ENCODE peak calls at places on chromosomes 16 and 17, in nine cellular contexts. S is NT2/D1, C is kidney epithelial cell, I is upper lobe of right lung, F is thoracic aorta, W is pancreas, Z is mucosa of descending colon, X is BJ, A is HAP-1. T is an unnamed sample. For H3K36me3, the result is how much of the 10 kb centered on the place peaks cover.

GRCh38 chr16:70253291-70254094 is 1.8 kb upstream of the EXOSC6 start:
- DNase-seq in Z (no peak), W (no peak), C (no peak), X (no peak), A (peak), S (peak), F (no peak), I (no peak), T (no peak)

GRCh38 chr16:68396481-68396880 is 51.8 kb downstream of the SMPD3 start:
- DNase-seq in S (no peak), I (no peak), F (no peak), Z (peak), X (no peak), C (no peak), A (peak), W (peak), T (no peak)

GRCh38 chr17:80270836-80271235 is 10.2 kb downstream of the RNF213 start:
- DNase-seq in S (peak), F (no peak), A (peak), C (no peak), Z (no peak), I (no peak), X (no peak), W (no peak), T (no peak)

GRCh38 chr17:59838196-59838911 is 54.4 kb downstream of the TUBD1 start:
- DNase-seq in W (no peak), I (no peak), C (no peak), A (peak), F (no peak), S (no peak), Z (no peak), X (no peak), T (no peak)

GRCh38 chr16:15055141-15056053 is 477 bp downstream of the NTAN1 start:
- DNase-seq in X (no peak), A (peak), W (peak), I (no peak), F (no peak), S (peak), Z (no peak), C (no peak), T (peak)

GRCh38 chr17:49832840-49833599 is 14.8 kb downstream of the TAC4 start:
- DNase-seq in X (no peak), F (no peak), Z (no peak), S (no peak), I (no peak), A (no peak), W (no peak), C (no peak), T (no peak)

GRCh38 chr16:17468611-17469010 is 2.1 kb downstream of the XYLT1 start:
- DNase-seq in W (no peak), I (no peak), F (no peak), S (no peak), A (no peak), X (no peak), Z (no peak), C (no peak), T (no peak)

GRCh38 chr16:25141648-25142047 is 30.1 kb downstream of the LCMT1 start:
- DNase-seq in Z (no peak), A (no peak), S (no peak), W (no peak), C (no peak), F (no peak), X (no peak), I (no peak), T (no peak)

GRCh38 chr16:57959121-57959520 is 11.8 kb downstream of the CNGB1 start:
- DNase-seq in S (no peak), C (no peak), X (no peak), I (no peak), A (no peak), F (no peak), Z (no peak), W (no peak), T (no peak)

GRCh38 chr16:50040028-50040427 is 15.0 kb downstream of the CNEP1R1 start:
- DNase-seq in Z (no peak), F (no peak), A (no peak), W (no peak), X (no peak), C (no peak), S (no peak), I (no peak), T (no peak)

GRCh38 chr16:1132431-1132830 is 20.5 kb upstream of the CACNA1H start:
- DNase-seq in S (no peak), Z (no peak), W (no peak), C (no peak), F (no peak), A (no peak), I (no peak), X (no peak), T (no peak)

GRCh38 chr17:48795444-48796162 is 21.4 kb downstream of the TTLL6 start:
- DNase-seq in F (no peak), A (no peak), X (peak), I (no peak), Z (no peak), S (no peak), W (peak), C (peak), T (no peak)

GRCh38 chr17:79201536-79202227 is 127.1 kb downstream of the ENGASE start:
- DNase-seq in I (no peak), Z (no peak), A (no peak), S (no peak), C (no peak), F (no peak), W (no peak), X (no peak), T (no peak)

GRCh38 chr16:71900336-71900735 is 5.0 kb downstream of the IST1 start:
- DNase-seq in W (no peak), F (no peak), X (no peak), C (no peak), S (no peak), Z (no peak), I (no peak), A (no peak), T (no peak)

DNA sequence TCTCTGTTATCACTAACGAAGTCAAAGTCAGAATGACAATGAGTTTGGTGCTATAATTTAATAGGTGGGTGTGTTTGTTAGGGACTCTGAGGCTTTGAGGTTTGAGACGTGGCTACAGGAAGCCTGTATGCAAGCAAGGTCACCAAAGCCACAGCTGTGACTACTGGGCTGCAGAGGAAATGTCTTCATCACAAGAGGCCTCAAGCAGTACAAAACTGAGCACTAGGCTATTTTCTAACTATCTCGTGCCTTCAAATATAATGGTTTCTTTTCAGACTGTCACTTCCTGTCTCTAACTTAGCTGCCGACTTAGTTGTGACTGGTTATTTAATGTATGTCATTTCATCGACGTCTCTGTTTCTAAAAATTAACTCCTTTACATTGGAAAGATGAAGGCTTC is 141.2 kb downstream of the AATF start:
- DNase-seq in X (no peak), F (no peak), C (no peak), S (no peak), W (no peak), I (no peak), Z (no peak), A (no peak), T (no peak)
- H3K36me3 ChIP-seq in X (under half), F (under half), C (under half), S (half or more), W (under half), I (half or more), Z (under half), A (half or more), T (under half)

GRCh38 chr17:82153295-82153691 is 55.3 kb upstream of the FASN start:
- DNase-seq in S (no peak), Z (no peak), I (no peak), W (no peak), X (no peak), A (no peak), C (no peak), F (no peak), T (no peak)
- H3K36me3 ChIP-seq in S (half or more), Z (under half), I (under half), W (under half), X (under half), A (under half), C (under half), F (under half), T (under half)

DNA sequence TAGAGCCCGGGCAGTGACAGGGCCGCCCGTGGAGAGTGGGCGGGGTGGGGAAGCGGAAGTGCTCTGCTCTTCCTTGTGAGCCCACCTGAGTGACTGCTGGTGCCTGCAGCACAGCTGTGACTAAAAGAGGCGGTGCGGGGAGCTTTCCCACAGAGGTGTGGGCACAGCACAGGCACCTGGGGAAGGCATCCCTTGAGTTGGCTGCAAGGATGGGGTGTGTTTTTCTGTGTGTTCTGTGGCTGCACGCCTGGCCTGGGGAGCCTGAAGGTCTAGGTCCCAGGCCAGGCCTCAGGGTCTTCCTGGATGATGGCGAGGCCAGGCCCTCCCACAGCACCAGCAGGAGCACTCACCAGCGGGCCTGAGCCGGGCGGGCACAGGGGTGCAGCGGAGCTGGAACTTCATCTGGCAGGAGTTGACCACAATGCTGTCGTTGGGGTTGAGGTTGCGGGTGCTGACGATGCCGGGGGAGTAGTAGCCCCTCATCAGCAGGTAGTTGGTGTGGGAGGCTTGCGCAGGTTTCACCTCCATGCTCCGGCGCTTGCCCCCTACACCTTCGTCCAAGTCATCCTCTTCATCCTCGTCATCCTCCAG is 67.1 kb downstream of the IL21R start:
- DNase-seq in F (no peak), S (no peak), I (no peak), A (no peak), C (no peak), X (no peak), W (no peak), Z (no peak), T (peak)
- H3K36me3 ChIP-seq in F (half or more), S (half or more), I (half or more), A (half or more), C (under half), X (under half), W (under half), Z (under half), T (under half)

GRCh38 chr16:67197704-67198103 is 1.2 kb upstream of the ELMO3 start:
- DNase-seq in A (no peak), Z (no peak), C (no peak), X (no peak), S (no peak), I (no peak), W (no peak), F (no peak), T (no peak)

GRCh38 chr16:67198238-67198734 is 645 bp upstream of the ELMO3 start:
- DNase-seq in Z (peak), S (no peak), F (no peak), C (no peak), X (no peak), A (no peak), I (peak), W (peak), T (no peak)

GRCh38 chr16:67199011-67199807 is at the start of gene ELMO3:
- DNase-seq in I (peak), C (no peak), A (no peak), X (no peak), F (no peak), W (peak), S (no peak), Z (peak), T (no peak)

GRCh38 chr16:67195676-67196075 is 3.3 kb upstream of the ELMO3 start:
- DNase-seq in S (no peak), I (no peak), C (no peak), A (no peak), X (no peak), Z (no peak), F (no peak), W (no peak), T (no peak)

DNA sequence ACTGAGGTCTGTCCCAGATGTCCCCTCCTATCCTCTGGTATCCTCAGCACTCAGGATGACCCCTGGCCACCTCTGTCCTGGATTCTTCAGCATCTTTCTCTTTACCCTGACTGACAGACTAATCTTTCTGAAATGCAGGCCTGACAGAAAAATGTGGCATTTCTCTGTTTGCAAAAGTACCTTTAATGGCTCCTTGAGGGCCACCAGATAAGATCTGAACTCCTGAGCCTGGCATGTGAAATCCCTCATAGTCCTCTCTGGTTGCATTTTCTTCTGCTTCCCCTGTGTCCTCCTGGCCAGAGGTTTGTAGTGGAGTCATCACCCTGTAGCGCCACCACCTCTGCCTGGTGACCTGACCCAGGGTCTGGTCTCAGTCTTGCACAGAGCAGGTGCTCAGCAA is 2.0 kb upstream of the ELMO3 start:
- DNase-seq in F (no peak), C (no peak), W (no peak), I (no peak), Z (no peak), X (no peak), S (no peak), A (no peak), T (no peak)
- H3K36me3 ChIP-seq in F (under half), C (under half), W (under half), I (half or more), Z (under half), X (under half), S (half or more), A (half or more), T (half or more)

DNA sequence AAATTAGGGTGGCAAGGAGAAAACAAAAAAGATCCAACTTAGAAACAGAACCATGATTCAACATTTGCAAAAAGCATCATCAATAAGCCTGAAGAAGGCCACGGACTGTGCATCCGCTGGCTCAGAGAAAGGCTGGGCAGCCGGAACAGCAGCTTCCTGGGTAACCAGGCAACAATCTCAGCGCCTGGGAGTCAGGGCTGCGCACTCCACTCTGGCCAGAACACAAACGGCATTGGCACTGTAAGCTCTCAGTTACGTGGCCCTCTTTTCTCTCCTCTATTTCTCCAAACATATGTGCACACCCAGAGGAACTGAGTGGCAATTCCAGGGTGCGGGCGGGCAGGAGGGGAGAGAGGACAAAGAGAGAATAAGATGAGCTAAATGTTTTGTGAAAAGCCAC is 6.4 kb upstream of the GHDC start:
- DNase-seq in F (no peak), W (peak), A (no peak), S (no peak), Z (peak), X (no peak), I (no peak), C (no peak), T (peak)
- H3K36me3 ChIP-seq in F (under half), W (under half), A (under half), S (under half), Z (under half), X (under half), I (under half), C (under half), T (half or more)